ENCODE peak calls at places on chromosome 4, in six cellular contexts. U is M059J, Z is hypothalamus, A is left cardiac atrium, I is DND-41, D is right lobe of liver. J is an unnamed sample.

GRCh38 chr4:23934223-23934622 is 44.4 kb upstream of the PPARGC1A start:
- DNase-seq in Z (no peak), D (no peak), A (no peak), U (no peak), I (no peak), J (no peak)

GRCh38 chr4:122045533-122045932 is 93.7 kb upstream of the TRPC3 start:
- DNase-seq in U (peak; percentile 99), D (no peak), I (no peak), A (peak; percentile 34), Z (no peak), J (no peak)

GRCh38 chr4:83561381-83561780 is 25.5 kb downstream of the GPAT3 start:
- DNase-seq in I (no peak), U (peak; percentile 80), Z (no peak), A (peak; percentile 24), D (peak; percentile 46), J (no peak)

GRCh38 chr4:187606581-187606980 is 389.0 kb upstream of the ZFP42 start:
- DNase-seq in D (no peak), Z (peak; percentile 2), U (peak; percentile 44), A (no peak), I (no peak), J (no peak)

GRCh38 chr4:165874072-165874798 is 1.2 kb downstream of the TLL1 start:
- DNase-seq in Z (no peak), U (peak; percentile 9), D (no peak), A (no peak), I (no peak), J (no peak)

GRCh38 chr4:100075486-100076270 is 114.6 kb downstream of the DDIT4L start:
- DNase-seq in D (no peak), A (no peak), I (no peak), Z (no peak), U (peak; percentile 73), J (no peak)

GRCh38 chr4:77854431-77855111 is 8.1 kb upstream of the MRPL1 start:
- DNase-seq in Z (no peak), A (no peak), I (no peak), D (no peak), U (no peak), J (no peak)

GRCh38 chr4:10023806-10024205 is 2.5 kb upstream of the SLC2A9 start:
- DNase-seq in I (no peak), D (no peak), U (no peak), A (no peak), Z (no peak), J (no peak)

GRCh38 chr4:113738251-113738650 is 23.3 kb downstream of the CAMK2D start:
- DNase-seq in Z (no peak), D (no peak), I (no peak), A (no peak), U (peak; percentile 8), J (no peak)

GRCh38 chr4:95181446-95182306 is 367.1 kb downstream of the UNC5C start:
- DNase-seq in U (peak; percentile 68), D (no peak), A (no peak), I (no peak), Z (peak; percentile 32), J (no peak)

GRCh38 chr4:48388504-48389154 is 47.3 kb downstream of the SLAIN2 start:
- DNase-seq in A (no peak), I (no peak), Z (no peak), D (no peak), U (peak; percentile 46), J (no peak)

J was measured in amygdala.